ENCODE peak calls at places on chromosome 13, in four cellular contexts. K is H1, N is Peyer's patch, X is uterus. Q is an unnamed sample. For H3K9me3 and H3K36me3, the result is how much of the 10 kb centered on the place peaks cover.

GRCh38 chr13:70237131-70237530 is 128.9 kb upstream of the KLHL1 start:
- DNase-seq in K (no peak), X (no peak), N (no peak), Q (no peak)

GRCh38 chr13:33797622-33798021 is 20.3 kb upstream of the RFC3 start:
- DNase-seq in X (no peak), N (no peak), K (no peak), Q (no peak)

GRCh38 chr13:22487932-22488331 is 692.8 kb upstream of the SGCG start:
- DNase-seq in N (no peak), X (no peak), K (no peak), Q (no peak)

GRCh38 chr13:113758651-113759524 is at the start of gene TMEM255B:
- DNase-seq in X (peak), N (peak), K (peak), Q (peak)

GRCh38 chr13:93744886-93745285 is 518.3 kb downstream of the GPC6 start:
- DNase-seq in N (no peak), K (no peak), X (no peak), Q (no peak)

GRCh38 chr13:110869805-110870706 is 44.8 kb downstream of the ANKRD10 start:
- DNase-seq in K (peak), X (peak), N (no peak), Q (no peak)

GRCh38 chr13:101755228-101755887 is 302.9 kb downstream of the ITGBL1 start:
- DNase-seq in N (no peak), X (no peak), K (no peak), Q (no peak)

GRCh38 chr13:77980592-77980991 is 62.0 kb upstream of the EDNRB start:
- DNase-seq in X (no peak), K (no peak), N (no peak), Q (no peak)

GRCh38 chr13:95455782-95456181 is 96.7 kb upstream of the CLDN10 start:
- DNase-seq in N (no peak), K (no peak), X (no peak), Q (no peak)

GRCh38 chr13:51770681-51771417 is 33.1 kb downstream of the DHRS12 start:
- DNase-seq in K (no peak), X (no peak), N (peak), Q (no peak)

GRCh38 chr13:43804461-43805070 is 17.8 kb upstream of the ENOX1 start:
- DNase-seq in N (no peak), K (no peak), X (no peak), Q (peak)

GRCh38 chr13:112255550-112256120 is 120.5 kb upstream of the SPACA7 start:
- DNase-seq in X (no peak), N (no peak), K (peak), Q (no peak)
- H3K9me3 ChIP-seq in X (under half), N (under half), K (under half), Q (under half)

GRCh38 chr13:48574036-48574796 is 41.3 kb upstream of the RCBTB2 start:
- DNase-seq in N (no peak), K (no peak), X (no peak), Q (no peak)

GRCh38 chr13:48575014-48575413 is 42.1 kb upstream of the RCBTB2 start:
- DNase-seq in X (no peak), K (no peak), N (no peak), Q (no peak)

GRCh38 chr13:48570225-48570828 is 37.4 kb upstream of the RCBTB2 start:
- DNase-seq in N (no peak), X (no peak), K (no peak), Q (no peak)

GRCh38 chr13:48571121-48571901 is 38.4 kb upstream of the RCBTB2 start:
- DNase-seq in K (no peak), X (no peak), N (no peak), Q (no peak)

DNA sequence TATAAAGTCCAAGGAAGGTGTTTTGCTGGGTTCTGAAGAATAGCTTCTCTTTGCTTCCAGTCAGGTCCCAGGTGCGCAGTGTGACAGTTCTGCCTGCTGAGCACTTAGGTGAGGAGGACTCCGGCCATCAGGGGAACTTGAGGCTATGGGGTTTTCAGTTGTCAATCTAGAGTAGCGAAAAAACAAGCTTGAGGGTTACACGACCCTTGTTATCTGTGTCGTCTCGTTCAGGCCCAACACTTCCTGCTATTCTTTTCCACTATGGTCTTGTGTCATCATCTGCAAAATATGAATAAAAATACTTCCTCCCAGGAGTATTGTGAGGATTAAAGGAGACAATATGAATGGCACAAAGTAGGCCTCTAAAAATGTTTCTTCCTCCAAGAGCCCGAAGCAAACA is 40.3 kb upstream of the RCBTB2 start:
- DNase-seq in X (no peak), N (no peak), K (no peak), Q (no peak)
- H3K27ac ChIP-seq in X (peak), N (no peak), K (no peak), Q (no peak)

GRCh38 chr13:46354143-46355087 is 32.6 kb downstream of the RUBCNL start:
- DNase-seq in K (no peak), N (no peak), X (no peak), Q (peak)
- H3K36me3 ChIP-seq in K (under half), N (under half), X (under half), Q (under half)

DNA sequence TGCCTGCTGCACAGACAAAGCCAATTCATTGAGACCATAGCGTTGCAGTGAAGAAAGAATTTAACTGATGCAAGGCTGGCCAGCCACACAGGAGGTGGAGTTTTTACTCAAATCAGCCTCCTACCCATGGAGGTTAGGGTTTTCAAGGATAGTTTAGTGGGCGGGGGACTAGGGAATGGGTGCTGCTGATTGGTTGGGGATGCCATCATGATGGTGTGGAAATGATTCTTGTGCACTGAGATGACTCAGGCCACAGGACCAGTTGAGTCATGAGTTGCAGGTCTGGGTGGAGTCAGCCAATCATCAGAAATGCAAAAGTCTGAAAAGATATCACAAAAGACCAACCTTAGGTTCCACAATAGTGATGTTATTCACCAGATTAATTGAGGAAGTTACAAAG is 359.6 kb downstream of the FOXO1 start:
- DNase-seq in K (no peak), X (no peak), N (no peak), Q (no peak)
- H3K9me3 ChIP-seq in K (under half), X (under half), N (under half), Q (under half)

GRCh38 chr13:24282256-24282655 is 27.1 kb upstream of the C1QTNF9 start:
- DNase-seq in K (no peak), X (no peak), N (no peak), Q (no peak)

GRCh38 chr13:24286624-24287023 is 22.8 kb upstream of the C1QTNF9 start:
- DNase-seq in X (no peak), K (no peak), N (no peak), Q (no peak)

GRCh38 chr13:24287748-24288287 is 21.6 kb upstream of the C1QTNF9 start:
- DNase-seq in N (no peak), K (no peak), X (no peak), Q (no peak)

GRCh38 chr13:24281188-24282008 is 28.0 kb upstream of the C1QTNF9 start:
- DNase-seq in N (no peak), X (no peak), K (no peak), Q (no peak)

DNA sequence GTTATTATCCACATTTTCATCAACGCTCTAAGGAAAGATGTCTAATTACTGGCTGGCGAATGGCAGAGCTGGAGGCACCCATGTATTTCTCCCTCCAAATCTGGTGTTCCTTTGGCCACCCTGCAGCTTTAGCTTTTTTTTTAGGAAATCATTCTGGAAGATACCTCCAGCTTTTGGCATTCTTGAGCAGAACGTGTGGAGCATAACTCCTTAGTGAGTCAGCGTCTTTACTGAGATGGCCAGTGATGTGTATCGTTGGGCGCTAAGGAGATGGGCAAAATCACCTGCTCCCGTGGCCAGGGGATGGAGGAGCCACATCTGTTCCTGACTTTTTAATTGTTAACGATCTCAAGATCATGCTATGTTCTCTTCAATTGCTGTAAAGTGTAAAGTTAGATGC is 24.5 kb upstream of the C1QTNF9 start:
- DNase-seq in X (no peak), N (no peak), K (no peak), Q (no peak)
- H3K27ac ChIP-seq in X (no peak), N (no peak), K (no peak), Q (no peak)

GRCh38 chr13:37345869-37346268 is 240.4 kb upstream of the CSNK1A1L start:
- DNase-seq in N (no peak), K (no peak), X (no peak), Q (no peak)
- H3K36me3 ChIP-seq in N (under half), K (under half), X (under half), Q (under half)

GRCh38 chr13:19072543-19072942 is 109.1 kb downstream of the TUBA3C start:
- DNase-seq in N (no peak), K (no peak), X (no peak), Q (no peak)
- H3K9me3 ChIP-seq in N (under half), K (half or more), X (under half), Q (under half)

GRCh38 chr13:46775385-46776065 is 21.4 kb downstream of the ESD start:
- DNase-seq in K (no peak), X (no peak), N (no peak), Q (no peak)
- H3K27ac ChIP-seq in K (no peak), X (peak), N (no peak), Q (no peak)

DNA sequence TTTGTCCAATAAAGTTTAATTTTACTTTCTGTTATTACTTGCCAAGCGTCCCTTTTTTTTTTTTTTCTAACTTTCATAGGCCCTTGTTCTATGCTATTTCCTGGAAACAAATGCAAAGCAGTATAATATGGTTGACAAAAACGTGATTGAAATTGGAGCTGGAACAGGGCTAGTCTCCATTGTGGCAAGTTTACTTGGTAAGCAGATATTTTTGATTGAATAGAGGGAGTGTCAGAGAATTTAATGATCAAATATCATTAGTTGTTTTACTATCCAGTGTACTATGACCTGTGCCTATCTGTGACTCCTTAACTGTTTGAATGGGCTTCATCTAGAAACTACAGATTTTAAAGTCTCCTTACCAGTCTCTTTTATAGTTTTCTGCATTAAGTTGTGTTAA is 46.7 kb downstream of the ERCC5 start:
- DNase-seq in N (no peak), X (no peak), K (no peak), Q (no peak)
- H3K36me3 ChIP-seq in N (under half), X (under half), K (under half), Q (under half)

DNA sequence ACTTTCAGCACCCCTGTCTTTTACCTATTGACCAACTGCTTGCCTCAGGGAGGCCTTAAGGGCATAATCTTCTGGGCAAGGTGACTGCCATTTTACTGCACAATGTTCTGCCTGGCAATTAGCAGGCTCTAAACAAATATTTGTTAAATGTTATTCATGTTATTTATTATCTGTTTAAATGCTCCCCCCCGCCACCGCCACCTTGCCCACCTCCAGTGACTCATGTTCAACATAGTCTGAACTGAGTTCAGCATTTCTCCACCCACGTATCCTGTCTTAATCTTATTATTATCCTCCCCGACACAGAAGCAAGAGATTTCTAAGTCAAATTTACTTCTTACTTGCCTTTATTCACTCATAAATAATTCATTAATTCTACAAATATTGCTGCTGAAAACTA is 144.8 kb downstream of the LIG4 start:
- DNase-seq in X (no peak), N (no peak), K (no peak), Q (no peak)
- H3K9me3 ChIP-seq in X (under half), N (under half), K (under half), Q (under half)